ENCODE peak calls at places on chromosomes 4 and X, in seven cellular contexts. One of them, this sample, is unnamed.

GRCh38 chrX:149372861-149373260 is 132.2 kb downstream of the IDS start:
- DNase-seq in endothelial cell: no peak
- DNase-seq in progenitor cell of endocrine pancreas: no peak
- DNase-seq in ovary: no peak
- DNase-seq in NCI-H1417: no peak
- DNase-seq in NCI-H2081: no peak
- DNase-seq in breast epithelium: no peak
- DNase-seq in this sample: no peak

GRCh38 chr4:126081336-126081735 is 766.6 kb downstream of the FAT4 start:
- DNase-seq in NCI-H2081: no peak
- DNase-seq in endothelial cell: no peak
- DNase-seq in ovary: no peak
- DNase-seq in NCI-H1417: no peak
- DNase-seq in progenitor cell of endocrine pancreas: no peak
- DNase-seq in breast epithelium: no peak
- DNase-seq in this sample: no peak

GRCh38 chr4:575281-576141 is 584 bp downstream of the TMEM271 start:
- DNase-seq in NCI-H1417: peak
- DNase-seq in endothelial cell: peak
- DNase-seq in progenitor cell of endocrine pancreas: peak
- DNase-seq in ovary: no peak
- DNase-seq in breast epithelium: no peak
- DNase-seq in NCI-H2081: peak
- DNase-seq in this sample: peak

GRCh38 chr4:190121759-190122158 is 51.8 kb upstream of the DUX4 start:
- DNase-seq in NCI-H1417: no peak
- DNase-seq in ovary: no peak
- DNase-seq in breast epithelium: peak
- DNase-seq in progenitor cell of endocrine pancreas: no peak
- DNase-seq in NCI-H2081: no peak
- DNase-seq in endothelial cell: no peak
- DNase-seq in this sample: no peak

GRCh38 chr4:108700358-108700757 is 50.0 kb downstream of the OSTC start:
- DNase-seq in NCI-H2081: no peak
- DNase-seq in breast epithelium: no peak
- DNase-seq in NCI-H1417: no peak
- DNase-seq in endothelial cell: no peak
- DNase-seq in progenitor cell of endocrine pancreas: no peak
- DNase-seq in ovary: no peak
- DNase-seq in this sample: no peak

GRCh38 chr4:85210353-85210752 is 243.9 kb upstream of the WDFY3 start:
- DNase-seq in endothelial cell: no peak
- DNase-seq in NCI-H2081: peak
- DNase-seq in NCI-H1417: peak
- DNase-seq in ovary: no peak
- DNase-seq in breast epithelium: no peak
- DNase-seq in progenitor cell of endocrine pancreas: no peak
- DNase-seq in this sample: no peak

GRCh38 chrX:105460366-105460765 is 239.9 kb upstream of the TEX13A start:
- DNase-seq in endothelial cell: no peak
- DNase-seq in NCI-H2081: no peak
- DNase-seq in breast epithelium: no peak
- DNase-seq in progenitor cell of endocrine pancreas: no peak
- DNase-seq in ovary: no peak
- DNase-seq in NCI-H1417: no peak
- DNase-seq in this sample: no peak

GRCh38 chrX:56233100-56233499 is 944 bp downstream of the KLF8 start:
- DNase-seq in endothelial cell: no peak
- DNase-seq in ovary: peak
- DNase-seq in NCI-H1417: no peak
- DNase-seq in NCI-H2081: no peak
- DNase-seq in breast epithelium: no peak
- DNase-seq in progenitor cell of endocrine pancreas: no peak
- DNase-seq in this sample: no peak

GRCh38 chr4:2937146-2937857 is 25.9 kb downstream of the NOP14 start:
- DNase-seq in breast epithelium: peak
- DNase-seq in progenitor cell of endocrine pancreas: no peak
- DNase-seq in NCI-H1417: no peak
- DNase-seq in ovary: peak
- DNase-seq in endothelial cell: no peak
- DNase-seq in NCI-H2081: no peak
- DNase-seq in this sample: peak

GRCh38 chrX:19874391-19875050 is 12.9 kb downstream of the SH3KBP1 start:
- DNase-seq in NCI-H1417: no peak
- DNase-seq in breast epithelium: no peak
- DNase-seq in endothelial cell: no peak
- DNase-seq in progenitor cell of endocrine pancreas: no peak
- DNase-seq in NCI-H2081: no peak
- DNase-seq in ovary: no peak
- DNase-seq in this sample: no peak

This sample was measured in WERI-Rb-1.